ENCODE peak calls at places on chromosomes 6 and 20, in six cellular contexts. Z is amniotic epithelial cell; V is activated CD4-positive, CD25-positive, alpha-beta regulatory T cell; Q is lower lobe of right lung; E is HEK293T; S is midbrain. W is an unnamed sample.
A peak's percentile ranks its signal among the peaks of the same experiment; 100 is the strongest.

GRCh38 chr6:107731422-107732319 is 92.4 kb downstream of the SCML4 start:
- DNase-seq in Z (no peak), V (no peak), Q (no peak), E (no peak), S (no peak), W (no peak)

GRCh38 chr20:44447827-44448419 is 27.8 kb upstream of the TTPAL start:
- DNase-seq in Z (no peak), V (no peak), Q (no peak), E (no peak), S (no peak), W (no peak)

GRCh38 chr6:154367839-154368695 is 11.5 kb upstream of the IPCEF1 start:
- DNase-seq in Z (peak; percentile 45), V (no peak), Q (no peak), E (no peak), S (no peak), W (peak; percentile 43)

GRCh38 chr20:41094656-41095055 is 42.7 kb upstream of the PLCG1 start:
- DNase-seq in Z (peak; percentile 82), V (no peak), Q (no peak), E (no peak), S (no peak), W (peak; percentile 39)

GRCh38 chr6:149884617-149885016 is 13.3 kb downstream of the RAET1E start:
- DNase-seq in Z (no peak), V (no peak), Q (no peak), E (no peak), S (no peak), W (no peak)

GRCh38 chr6:22737331-22737730 is 168.0 kb downstream of the HDGFL1 start:
- DNase-seq in Z (peak; percentile 66), V (no peak), Q (no peak), E (peak; percentile 36), S (peak; percentile 68), W (peak; percentile 51)

GRCh38 chr20:54345301-54345724 is 130.1 kb upstream of the DOK5 start:
- DNase-seq in Z (peak; percentile 14), V (no peak), Q (no peak), E (no peak), S (no peak), W (peak; percentile 87)

GRCh38 chr6:109579361-109579760 is 96.3 kb upstream of the ZBTB24 start:
- DNase-seq in Z (no peak), V (no peak), Q (no peak), E (no peak), S (no peak), W (no peak)

GRCh38 chr20:1373614-1374013 is 19.2 kb downstream of the FKBP1A start:
- DNase-seq in Z (no peak), V (no peak), Q (no peak), E (no peak), S (peak; percentile 86), W (no peak)

GRCh38 chr6:75852721-75853120 is 103.7 kb downstream of the MYO6 start:
- DNase-seq in Z (peak; percentile 78), V (no peak), Q (no peak), E (no peak), S (no peak), W (peak; percentile 20)

GRCh38 chr6:1003394-1004160 is 308.3 kb upstream of the FOXQ1 start:
- DNase-seq in Z (no peak), V (no peak), Q (no peak), E (no peak), S (no peak), W (no peak)

GRCh38 chr6:21885532-21886089 is 292.1 kb downstream of the SOX4 start:
- DNase-seq in Z (peak; percentile 96), V (no peak), Q (no peak), E (no peak), S (peak; percentile 54), W (peak; percentile 97)

GRCh38 chr20:54140927-54141566 is 32.7 kb downstream of the CYP24A1 start:
- DNase-seq in Z (peak; percentile 67), V (no peak), Q (no peak), E (no peak), S (no peak), W (peak; percentile 91)

GRCh38 chr20:58893355-58894151 is 41.0 kb downstream of the GNAS start:
- DNase-seq in Z (peak; percentile 35), V (no peak), Q (no peak), E (no peak), S (no peak), W (no peak)

GRCh38 chr20:3262566-3262965 is 23.6 kb upstream of the SLC4A11 start:
- DNase-seq in Z (peak; percentile 56), V (no peak), Q (no peak), E (no peak), S (no peak), W (peak; percentile 54)

GRCh38 chr20:23058240-23058639 is 8.8 kb upstream of the THBD start:
- DNase-seq in Z (no peak), V (no peak), Q (no peak), E (no peak), S (no peak), W (no peak)

GRCh38 chr6:38443750-38444149 is 196.0 kb downstream of the BTBD9 start:
- DNase-seq in Z (no peak), V (no peak), Q (no peak), E (no peak), S (no peak), W (no peak)

GRCh38 chr6:53530346-53530745 is 14.6 kb downstream of the GCLC start:
- DNase-seq in Z (peak; percentile 43), V (no peak), Q (no peak), E (no peak), S (no peak), W (no peak)

GRCh38 chr6:76594109-76594508 is 521.6 kb upstream of the IMPG1 start:
- DNase-seq in Z (no peak), V (no peak), Q (no peak), E (no peak), S (no peak), W (no peak)

GRCh38 chr20:24109008-24109407 is 120.4 kb upstream of the GGTLC1 start:
- DNase-seq in Z (no peak), V (no peak), Q (no peak), E (no peak), S (no peak), W (no peak)

GRCh38 chr6:143999406-143999805 is 8.7 kb downstream of the PLAGL1 start:
- DNase-seq in Z (peak; percentile 94), V (no peak), Q (no peak), E (no peak), S (no peak), W (peak; percentile 91)

GRCh38 chr6:164753517-164753916 is 555.9 kb downstream of the C6orf118 start:
- DNase-seq in Z (no peak), V (no peak), Q (no peak), E (no peak), S (no peak), W (no peak)

GRCh38 chr20:8021541-8022269 is 2.1 kb upstream of the TMX4 start:
- DNase-seq in Z (peak; percentile 39), V (no peak), Q (no peak), E (no peak), S (no peak), W (no peak)

GRCh38 chr6:169339731-169340314 is 86.2 kb upstream of the THBS2 start:
- DNase-seq in Z (no peak), V (no peak), Q (no peak), E (no peak), S (no peak), W (no peak)

GRCh38 chr20:39855056-39855455 is 834.0 kb downstream of the MAFB start:
- DNase-seq in Z (no peak), V (no peak), Q (no peak), E (no peak), S (no peak), W (peak; percentile 70)

GRCh38 chr6:99013145-99013544 is 65.4 kb upstream of the FBXL4 start:
- DNase-seq in Z (peak; percentile 83), V (no peak), Q (no peak), E (no peak), S (no peak), W (peak; percentile 81)

GRCh38 chr6:123127807-123128206 is 131.8 kb downstream of the CLVS2 start:
- DNase-seq in Z (no peak), V (no peak), Q (no peak), E (no peak), S (no peak), W (no peak)

GRCh38 chr6:138666636-138667035 is 106.9 kb upstream of the CCDC28A start:
- DNase-seq in Z (no peak), V (no peak), Q (no peak), E (no peak), S (no peak), W (peak; percentile 30)

GRCh38 chr6:135883045-135883444 is 31.5 kb downstream of the PDE7B start:
- DNase-seq in Z (no peak), V (no peak), Q (no peak), E (no peak), S (no peak), W (peak; percentile 39)

GRCh38 chr20:23425129-23425528 is 3.8 kb upstream of the NAPB start:
- DNase-seq in Z (no peak), V (no peak), Q (no peak), E (no peak), S (no peak), W (no peak)

GRCh38 chr20:2293971-2294370 is 1.8 kb upstream of the TGM3 start:
- DNase-seq in Z (no peak), V (no peak), Q (no peak), E (no peak), S (peak; percentile 24), W (no peak)

GRCh38 chr20:46230811-46231282 is 77.5 kb downstream of the CDH22 start:
- DNase-seq in Z (peak; percentile 43), V (no peak), Q (no peak), E (peak; percentile 53), S (no peak), W (peak; percentile 40)

GRCh38 chr6:3822747-3823445 is 26.3 kb upstream of the FAM50B start:
- DNase-seq in Z (peak; percentile 67), V (no peak), Q (no peak), E (no peak), S (no peak), W (peak; percentile 68)

GRCh38 chr20:14915356-14915755 is 577.9 kb upstream of the FLRT3 start:
- DNase-seq in Z (peak; percentile 89), V (no peak), Q (no peak), E (no peak), S (no peak), W (no peak)

GRCh38 chr6:119226089-119226488 is 123.5 kb downstream of the MAN1A1 start:
- DNase-seq in Z (no peak), V (no peak), Q (no peak), E (no peak), S (no peak), W (no peak)

GRCh38 chr20:33687993-33688937 is 2.1 kb upstream of the E2F1 start:
- DNase-seq in Z (peak; percentile 55), V (no peak), Q (no peak), E (no peak), S (no peak), W (peak; percentile 23)

GRCh38 chr6:35810831-35811698 is 5.9 kb downstream of the LHFPL5 start:
- DNase-seq in Z (peak; percentile 87), V (no peak), Q (no peak), E (no peak), S (no peak), W (peak; percentile 34)